ENCODE peak calls at places on chromosome 7, in four cellular contexts. U, T, S and F are unnamed samples.

GRCh38 chr7:113331155-113331898 is 213.0 kb upstream of the SMIM30 start:
- DNase-seq in T (no peak), S (no peak), U (no peak), F (no peak)

GRCh38 chr7:76191783-76192240 is 9.9 kb upstream of the SRRM3 start:
- DNase-seq in T (no peak), S (no peak), U (no peak), F (no peak)

GRCh38 chr7:92785923-92786322 is 50.5 kb downstream of the CDK6 start:
- DNase-seq in S (no peak), T (no peak), U (no peak), F (no peak)

GRCh38 chr7:127588697-127589482 is 679 bp downstream of the ARF5 start:
- DNase-seq in S (peak; percentile 20), T (no peak), U (no peak), F (no peak)

GRCh38 chr7:124780056-124780455 is 14.5 kb upstream of the GPR37 start:
- DNase-seq in S (no peak), U (no peak), T (no peak), F (no peak)

GRCh38 chr7:51262796-51263519 is 53.7 kb downstream of the COBL start:
- DNase-seq in U (no peak), T (no peak), S (no peak), F (no peak)

GRCh38 chr7:30877993-30878392 is 33.7 kb upstream of the AQP1 start:
- DNase-seq in U (no peak), T (no peak), S (no peak), F (no peak)

GRCh38 chr7:100584677-100585510 is 1.0 kb downstream of the LRCH4 start:
- DNase-seq in T (no peak), S (no peak), U (no peak), F (no peak)

GRCh38 chr7:151251328-151251925 is 2.9 kb upstream of the SMARCD3 start:
- DNase-seq in S (no peak), U (no peak), T (no peak), F (no peak)

GRCh38 chr7:154287370-154287769 is 235.2 kb downstream of the DPP6 start:
- DNase-seq in S (no peak), U (no peak), T (no peak), F (no peak)

GRCh38 chr7:130896898-130897514 is 163.0 kb upstream of the KLF14 start:
- DNase-seq in S (no peak), T (no peak), U (peak; percentile 72), F (peak; percentile 66)

GRCh38 chr7:151104411-151105235 is 18.3 kb downstream of the AGAP3 start:
- DNase-seq in T (no peak), U (no peak), S (no peak), F (no peak)

GRCh38 chr7:147858421-147858820 is 732.1 kb upstream of the C7orf33 start:
- DNase-seq in U (no peak), T (no peak), S (no peak), F (no peak)

GRCh38 chr7:20329389-20330175 is 1.1 kb upstream of the ITGB8 start:
- DNase-seq in U (peak; percentile 24), T (no peak), S (no peak), F (no peak)

GRCh38 chr7:91250706-91251105 is 13.5 kb upstream of the FZD1 start:
- DNase-seq in S (no peak), T (no peak), U (no peak), F (no peak)

GRCh38 chr7:90768301-90768700 is 172.2 kb downstream of the CDK14 start:
- DNase-seq in U (no peak), T (no peak), S (no peak), F (no peak)

GRCh38 chr7:111198255-111198654 is 107.3 kb downstream of the LRRN3 start:
- DNase-seq in U (no peak), S (peak; percentile 93), T (no peak), F (no peak)

GRCh38 chr7:132997505-132997904 is 84.4 kb downstream of the CHCHD3 start:
- DNase-seq in U (no peak), S (no peak), T (no peak), F (no peak)

GRCh38 chr7:25122373-25122772 is 2.7 kb downstream of the CYCS start:
- DNase-seq in S (no peak), U (no peak), T (no peak), F (no peak)

GRCh38 chr7:29336851-29337627 is 142.5 kb downstream of the CHN2 start:
- DNase-seq in S (no peak), U (no peak), T (no peak), F (no peak)

GRCh38 chr7:5408777-5409176 is 14.9 kb downstream of the TNRC18 start:
- DNase-seq in T (no peak), U (no peak), S (no peak), F (no peak)

GRCh38 chr7:42456756-42457276 is 219.8 kb upstream of the GLI3 start:
- DNase-seq in U (no peak), T (no peak), S (no peak), F (no peak)

GRCh38 chr7:7100432-7100849 is 81.9 kb upstream of the C1GALT1 start:
- DNase-seq in S (no peak), T (no peak), U (no peak), F (no peak)

GRCh38 chr7:78326189-78326588 is 527.6 kb downstream of the PHTF2 start:
- DNase-seq in U (no peak), S (peak; percentile 3), T (no peak), F (no peak)

GRCh38 chr7:22586806-22587180 is 86.8 kb upstream of the STEAP1B start:
- DNase-seq in T (no peak), U (no peak), S (no peak), F (no peak)

GRCh38 chr7:143391462-143392404 is 10.6 kb downstream of the ZYX start:
- DNase-seq in S (peak; percentile 63), U (no peak), T (peak; percentile 75), F (no peak)

GRCh38 chr7:84912537-84912936 is 274.3 kb downstream of the SEMA3D start:
- DNase-seq in U (no peak), T (no peak), S (no peak), F (no peak)

DNA sequence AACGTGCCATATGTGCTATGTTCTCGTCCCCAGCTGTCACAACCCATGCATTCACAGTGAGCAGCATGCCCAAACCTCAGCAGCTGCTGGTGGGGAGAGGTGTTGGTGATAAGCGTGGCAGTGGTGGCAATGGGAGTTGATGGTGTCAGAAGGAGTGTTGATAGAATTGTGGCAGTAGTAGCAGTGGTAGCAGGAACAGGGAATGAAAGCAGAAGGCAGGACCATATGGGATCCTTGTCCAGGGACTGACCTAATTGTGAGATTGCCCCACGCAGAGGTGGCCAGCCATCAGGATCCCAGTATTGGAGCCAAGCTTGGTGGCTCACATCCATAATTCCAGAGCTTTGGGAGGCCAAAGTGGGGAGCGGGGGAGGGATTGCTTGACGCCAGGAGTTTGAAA is 276.3 kb downstream of the GALNT17 start:
- DNase-seq in S (no peak), U (no peak), T (no peak), F (no peak)
- H3K9me3 ChIP-seq in S (peaks cover 40% of the 10 kb centered on the region), U (no peaks in the 10 kb centered on the region), T (no peaks in the 10 kb centered on the region), F (no peaks in the 10 kb centered on the region)

GRCh38 chr7:64774204-64774842 is 19.9 kb upstream of the ZNF138 start:
- DNase-seq in T (no peak), S (no peak), U (no peak), F (no peak)
- H3K9me3 ChIP-seq in T (no peaks in the 10 kb centered on the region), S (no peaks in the 10 kb centered on the region), U (no peaks in the 10 kb centered on the region), F (no peaks in the 10 kb centered on the region)

DNA sequence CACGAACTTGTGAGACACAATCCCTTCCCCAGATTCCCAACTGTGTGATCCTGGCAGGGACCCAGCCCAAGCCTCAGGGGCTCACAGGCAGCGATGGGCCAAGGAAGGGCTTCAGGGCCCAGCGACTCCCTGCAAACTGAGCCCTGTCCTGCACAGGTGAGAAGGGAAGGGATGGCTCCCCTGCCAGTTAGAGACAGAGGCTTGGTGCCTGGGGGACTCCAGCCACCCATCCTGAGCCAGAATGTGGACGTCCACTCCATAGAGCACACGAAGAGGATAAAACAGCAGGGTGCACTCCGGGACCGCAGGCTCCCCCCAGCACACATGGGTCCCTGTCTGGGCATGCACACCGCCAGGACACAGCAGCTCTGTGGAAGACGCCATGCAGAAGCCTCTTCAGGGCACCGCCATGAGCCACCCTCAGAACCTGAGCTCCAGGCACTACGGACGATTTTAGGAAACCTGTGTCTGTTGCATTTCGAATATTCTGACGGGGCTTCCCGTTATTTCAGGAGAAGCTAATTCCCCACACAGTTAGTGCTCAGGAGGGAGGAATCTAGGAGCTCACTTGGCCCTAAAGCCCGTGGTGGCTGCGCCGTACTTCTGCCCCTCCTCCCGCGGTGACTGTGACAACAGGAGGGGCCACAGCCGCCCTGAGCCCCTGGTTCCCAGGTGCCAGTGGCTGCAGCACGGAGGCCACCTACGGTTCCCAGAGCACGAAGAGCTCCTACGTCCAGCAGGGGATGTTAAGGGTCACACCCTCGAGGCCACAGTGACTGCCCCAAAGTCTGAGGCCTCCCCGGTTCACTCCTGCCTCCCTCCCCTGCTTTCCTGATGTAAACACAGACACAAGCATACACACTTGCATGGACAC is 326.0 kb downstream of the PTPRN2 start:
- DNase-seq in U (no peak), S (no peak), T (no peak), F (no peak)
- H3K9me3 ChIP-seq in U (no peaks in the 10 kb centered on the region), S (peaks cover 94% of the 10 kb centered on the region), T (no peaks in the 10 kb centered on the region), F (no peaks in the 10 kb centered on the region)

GRCh38 chr7:26688936-26689506 is 175.4 kb downstream of the SKAP2 start:
- DNase-seq in S (no peak), U (no peak), T (no peak), F (no peak)

GRCh38 chr7:26690135-26690534 is 174.3 kb downstream of the SKAP2 start:
- DNase-seq in S (no peak), U (no peak), T (no peak), F (no peak)

GRCh38 chr7:26694156-26694555 is 170.2 kb downstream of the SKAP2 start:
- DNase-seq in S (no peak), T (no peak), U (no peak), F (no peak)

GRCh38 chr7:26694713-26695112 is 169.7 kb downstream of the SKAP2 start:
- DNase-seq in T (no peak), S (no peak), U (no peak), F (no peak)

DNA sequence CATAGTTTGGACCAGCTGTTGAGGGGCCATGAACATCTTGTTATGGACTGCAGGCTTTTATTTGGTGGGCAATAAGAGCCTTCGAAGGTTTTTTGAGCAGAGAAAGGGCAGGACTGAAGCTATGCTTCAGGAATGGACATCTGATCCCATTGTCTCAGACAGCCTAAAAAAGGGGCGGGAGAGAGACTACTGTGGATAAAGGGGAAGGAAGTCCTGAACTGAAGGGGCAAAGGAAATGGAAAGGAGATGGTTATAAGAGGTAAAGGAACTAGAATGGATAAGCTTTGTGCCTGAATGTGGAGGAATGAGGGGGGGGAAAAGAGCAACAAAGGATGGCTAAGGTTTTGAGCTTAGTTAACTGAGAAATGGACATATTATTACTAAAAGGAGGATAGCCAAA is 172.5 kb downstream of the SKAP2 start:
- DNase-seq in S (no peak), U (no peak), T (no peak), F (no peak)
- H3K9me3 ChIP-seq in S (no peaks in the 10 kb centered on the region), U (no peaks in the 10 kb centered on the region), T (no peaks in the 10 kb centered on the region), F (no peaks in the 10 kb centered on the region)

GRCh38 chr7:158283016-158283974 is 304.3 kb downstream of the PTPRN2 start:
- DNase-seq in S (no peak), T (no peak), U (no peak), F (no peak)
- H3K9me3 ChIP-seq in S (peaks cover 71% of the 10 kb centered on the region), T (peaks cover 11% of the 10 kb centered on the region), U (no peaks in the 10 kb centered on the region), F (no peaks in the 10 kb centered on the region)

GRCh38 chr7:54811925-54812264 is 52.9 kb upstream of the SEC61G start:
- DNase-seq in T (no peak), S (peak; percentile 93), U (no peak), F (no peak)
- H3K9me3 ChIP-seq in T (no peaks in the 10 kb centered on the region), S (no peaks in the 10 kb centered on the region), U (no peaks in the 10 kb centered on the region), F (no peaks in the 10 kb centered on the region)